ENCODE peak calls at places on chromosomes 12 and 14, in five cellular contexts. O, V, L, U and S are unnamed samples.

GRCh38 chr14:105601360-105602242 is 75.2 kb downstream of the TMEM121 start:
- DNase-seq in O (no peak), V (no peak), L (no peak), U (no peak), S (peak; percentile 35)

GRCh38 chr14:29584992-29585391 is 342.7 kb downstream of the PRKD1 start:
- DNase-seq in O (peak; percentile 61), V (no peak), L (no peak), U (peak; percentile 50), S (peak; percentile 74)

GRCh38 chr14:89720076-89720687 is 234.3 kb downstream of the EFCAB11 start:
- DNase-seq in O (no peak), V (no peak), L (no peak), U (no peak), S (no peak)

GRCh38 chr12:103852498-103852992 is 11.5 kb upstream of the NT5DC3 start:
- DNase-seq in O (no peak), V (no peak), L (no peak), U (no peak), S (no peak)

GRCh38 chr12:63206908-63207307 is 55.9 kb upstream of the AVPR1A start:
- DNase-seq in O (no peak), V (no peak), L (no peak), U (no peak), S (peak; percentile 76)

GRCh38 chr12:59452259-59452658 is 143.6 kb upstream of the SLC16A7 start:
- DNase-seq in O (no peak), V (no peak), L (no peak), U (peak; percentile 47), S (no peak)

GRCh38 chr12:112891093-112892024 is 15.4 kb upstream of the OAS1 start:
- DNase-seq in O (no peak), V (no peak), L (no peak), U (no peak), S (peak; percentile 44)

GRCh38 chr12:27293463-27293862 is 39.2 kb upstream of the BMAL2 start:
- DNase-seq in O (no peak), V (no peak), L (no peak), U (peak; percentile 50), S (peak; percentile 67)

GRCh38 chr12:124424516-124424905 is 129.6 kb downstream of the RFLNA start:
- DNase-seq in O (no peak), V (no peak), L (no peak), U (no peak), S (no peak)

GRCh38 chr14:68790656-68791077 is 2.2 kb downstream of the ZFP36L1 start:
- DNase-seq in O (no peak), V (peak; percentile 73), L (peak; percentile 67), U (no peak), S (peak; percentile 48)

GRCh38 chr12:70745066-70745465 is 107.8 kb upstream of the PTPRB start:
- DNase-seq in O (no peak), V (no peak), L (no peak), U (no peak), S (no peak)

GRCh38 chr12:9798008-9798619 is 29.2 kb upstream of the KLRF1 start:
- DNase-seq in O (peak; percentile 69), V (peak; percentile 38), L (peak; percentile 81), U (peak; percentile 82), S (no peak)

GRCh38 chr12:92158711-92159534 is 13.3 kb upstream of the BTG1 start:
- DNase-seq in O (no peak), V (no peak), L (no peak), U (no peak), S (no peak)

GRCh38 chr12:52056801-52057613 is 5.8 kb downstream of the NR4A1 start:
- DNase-seq in O (no peak), V (no peak), L (no peak), U (no peak), S (no peak)

GRCh38 chr12:94875525-94875924 is 128.0 kb downstream of the NDUFA12 start:
- DNase-seq in O (no peak), V (no peak), L (no peak), U (no peak), S (no peak)

GRCh38 chr12:83106873-83107272 is 420.2 kb downstream of the TMTC2 start:
- DNase-seq in O (no peak), V (no peak), L (no peak), U (peak; percentile 24), S (no peak)

GRCh38 chr12:132178314-132178713 is 34.1 kb downstream of the NOC4L start:
- DNase-seq in O (no peak), V (no peak), L (no peak), U (no peak), S (no peak)

GRCh38 chr12:115079760-115080159 is 395.8 kb upstream of the TBX3 start:
- DNase-seq in O (no peak), V (no peak), L (no peak), U (no peak), S (no peak)

GRCh38 chr14:95301527-95302187 is 18.1 kb downstream of the CLMN start:
- DNase-seq in O (no peak), V (no peak), L (no peak), U (no peak), S (no peak)

GRCh38 chr14:65077318-65077717 is 25.0 kb downstream of the MAX start:
- DNase-seq in O (no peak), V (no peak), L (no peak), U (no peak), S (no peak)

GRCh38 chr12:61870658-61871559 is 389.3 kb upstream of the USP15 start:
- DNase-seq in O (no peak), V (no peak), L (no peak), U (no peak), S (no peak)